ENCODE peak calls at places on chromosomes 6 and 20, in five cellular contexts. W is iPS DF 19.7; G is NCI-H446 treated with DMSO at 0.1 percent for 48 hours; Q is AG09309; E is CD8-positive, alpha-beta T cell. D is an unnamed sample.

GRCh38 chr6:128882991-128883571 is at the start of gene LAMA2:
- DNase-seq in W (peak), G (no peak), Q (peak), E (no peak), D (no peak)

GRCh38 chr20:56933331-56933698 is 304.2 kb downstream of the TFAP2C start:
- DNase-seq in W (no peak), G (no peak), Q (no peak), E (no peak), D (no peak)

GRCh38 chr6:131367206-131367873 is 205.7 kb upstream of the ARG1 start:
- DNase-seq in W (no peak), G (no peak), Q (no peak), E (no peak), D (no peak)

GRCh38 chr6:75446278-75446880 is 47.2 kb downstream of the FILIP1 start:
- DNase-seq in W (no peak), G (no peak), Q (no peak), E (no peak), D (no peak)

GRCh38 chr20:57619053-57619831 is 984 bp downstream of the ZBP1 start:
- DNase-seq in W (no peak), G (no peak), Q (no peak), E (peak), D (no peak)

GRCh38 chr6:117270121-117270959 is 5.0 kb downstream of the VGLL2 start:
- DNase-seq in W (no peak), G (no peak), Q (no peak), E (no peak), D (no peak)

GRCh38 chr20:37265152-37265551 is 3.5 kb upstream of the GHRH start:
- DNase-seq in W (no peak), G (no peak), Q (no peak), E (no peak), D (no peak)

GRCh38 chr6:78916411-78916810 is 49.1 kb downstream of the IRAK1BP1 start:
- DNase-seq in W (no peak), G (no peak), Q (no peak), E (no peak), D (no peak)

GRCh38 chr20:10670521-10671220 is 3.1 kb downstream of the JAG1 start:
- DNase-seq in W (no peak), G (no peak), Q (no peak), E (no peak), D (no peak)

GRCh38 chr20:7656662-7657061 is 283.6 kb downstream of the HAO1 start:
- DNase-seq in W (peak), G (no peak), Q (no peak), E (no peak), D (no peak)

GRCh38 chr20:51738877-51739447 is 29.2 kb downstream of the ATP9A start:
- DNase-seq in W (no peak), G (no peak), Q (no peak), E (no peak), D (no peak)

GRCh38 chr6:43789447-43789846 is 19.4 kb downstream of the VEGFA start:
- DNase-seq in W (no peak), G (no peak), Q (no peak), E (no peak), D (no peak)

GRCh38 chr6:30360139-30360538 is 15.2 kb downstream of the RPP21 start:
- DNase-seq in W (no peak), G (no peak), Q (no peak), E (no peak), D (no peak)

GRCh38 chr20:34703573-34704176 is 469 bp upstream of the TP53INP2 start:
- DNase-seq in W (no peak), G (no peak), Q (no peak), E (peak), D (no peak)

GRCh38 chr20:63540417-63541186 is 3.4 kb upstream of the PTK6 start:
- DNase-seq in W (no peak), G (no peak), Q (no peak), E (no peak), D (no peak)

GRCh38 chr6:24520929-24521546 is 26.3 kb downstream of the ALDH5A1 start:
- DNase-seq in W (no peak), G (peak), Q (no peak), E (peak), D (no peak)

GRCh38 chr6:110708295-110708965 is 106.8 kb downstream of the CDK19 start:
- DNase-seq in W (no peak), G (no peak), Q (peak), E (no peak), D (no peak)

GRCh38 chr20:57661201-57662027 is 41.2 kb upstream of the ZBP1 start:
- DNase-seq in W (no peak), G (no peak), Q (no peak), E (no peak), D (no peak)

GRCh38 chr6:3063733-3064700 is 4.3 kb upstream of the RIPK1 start:
- DNase-seq in W (no peak), G (peak), Q (no peak), E (peak), D (peak)

GRCh38 chr20:219290-220115 is 7.6 kb upstream of the DEFB129 start:
- DNase-seq in W (no peak), G (peak), Q (no peak), E (no peak), D (no peak)

GRCh38 chr20:10004900-10005299 is 29.9 kb upstream of the ANKEF1 start:
- DNase-seq in W (no peak), G (no peak), Q (no peak), E (no peak), D (no peak)

GRCh38 chr6:113530769-113531168 is 326.4 kb upstream of the MARCKS start:
- DNase-seq in W (no peak), G (no peak), Q (peak), E (no peak), D (no peak)

GRCh38 chr6:16319813-16320532 is 81.6 kb downstream of the GMPR start:
- DNase-seq in W (no peak), G (peak), Q (no peak), E (peak), D (peak)

GRCh38 chr20:33893314-33893713 is 82.2 kb downstream of the CHMP4B start:
- DNase-seq in W (no peak), G (no peak), Q (no peak), E (no peak), D (no peak)

GRCh38 chr6:35728663-35729348 is 8.0 kb upstream of the ARMC12 start:
- DNase-seq in W (no peak), G (no peak), Q (no peak), E (peak), D (no peak)

GRCh38 chr20:38114353-38114791 is 50.7 kb downstream of the TGM2 start:
- DNase-seq in W (no peak), G (no peak), Q (no peak), E (no peak), D (no peak)

GRCh38 chr20:58448958-58449357 is 59.9 kb downstream of the VAPB start:
- DNase-seq in W (no peak), G (no peak), Q (no peak), E (no peak), D (no peak)

GRCh38 chr6:24872769-24873168 is 63.0 kb downstream of the RIPOR2 start:
- DNase-seq in W (no peak), G (no peak), Q (no peak), E (no peak), D (no peak)

GRCh38 chr6:2854394-2854982 is 12.8 kb upstream of the SERPINB1 start:
- DNase-seq in W (no peak), G (no peak), Q (no peak), E (no peak), D (no peak)

GRCh38 chr6:157689875-157690274 is 133.2 kb upstream of the SNX9 start:
- DNase-seq in W (no peak), G (no peak), Q (no peak), E (no peak), D (no peak)

GRCh38 chr6:170049641-170050491 is 241.0 kb downstream of the DLL1 start:
- DNase-seq in W (no peak), G (no peak), Q (peak), E (no peak), D (no peak)